ENCODE peak calls at places on chromosomes 3 and 15, in ten cellular contexts. S is epithelial cell of proximal tubule, X is colonic mucosa, F is cardiac muscle cell, H is hepatocyte, Q is omental fat pad, T is heart left ventricle, Y is vagina, D is HFFc6, E is HepG2. B is an unnamed sample.
A peak's percentile ranks its signal among the peaks of the same experiment; 100 is the strongest.

GRCh38 chr15:92168284-92168683 is 225.4 kb upstream of the ST8SIA2 start:
- DNase-seq in F (no peak), T (no peak), D (no peak), X (no peak), E (no peak), Q (no peak), S (no peak), H (no peak), Y (no peak), B (no peak)

GRCh38 chr3:194867270-194867983 is 181.7 kb downstream of the FAM43A start:
- DNase-seq in D (no peak), S (no peak), E (no peak), T (no peak), Y (no peak), Q (no peak), H (peak; percentile 50), F (peak; percentile 66), X (peak; percentile 70), B (no peak)

GRCh38 chr15:100049936-100050876 is 291.6 kb downstream of the ADAMTS17 start:
- DNase-seq in E (no peak), F (no peak), D (no peak), Y (no peak), T (no peak), X (peak; percentile 7), Q (no peak), H (no peak), S (no peak), B (no peak)

GRCh38 chr3:130894873-130895330 is 1.0 kb downstream of the ATP2C1 start:
- DNase-seq in E (no peak), Y (no peak), Q (no peak), F (peak; percentile 34), D (no peak), X (no peak), S (no peak), T (no peak), H (peak; percentile 12), B (no peak)

GRCh38 chr3:78831446-78831972 is 936.3 kb downstream of the ROBO1 start:
- DNase-seq in S (no peak), D (no peak), X (no peak), H (no peak), Y (no peak), T (no peak), E (no peak), F (no peak), Q (no peak), B (no peak)

GRCh38 chr3:14428087-14429067 is 26.0 kb downstream of the SLC6A6 start:
- DNase-seq in E (no peak), F (no peak), Y (no peak), T (no peak), X (no peak), Q (no peak), S (no peak), D (no peak), H (no peak), B (peak; percentile 22)

GRCh38 chr15:80418892-80419537 is 14.8 kb downstream of the ARNT2 start:
- DNase-seq in S (no peak), H (peak; percentile 72), E (peak; percentile 47), T (no peak), X (no peak), Y (no peak), F (peak; percentile 72), D (peak; percentile 31), Q (no peak), B (peak; percentile 23)

GRCh38 chr3:124881976-124882697 is 5.0 kb downstream of the ITGB5 start:
- DNase-seq in D (peak; percentile 42), T (no peak), Q (no peak), H (no peak), X (no peak), Y (no peak), S (no peak), F (no peak), E (no peak), B (no peak)

GRCh38 chr15:98957655-98958054 is 49.9 kb downstream of the PGPEP1L start:
- DNase-seq in Q (no peak), F (no peak), H (no peak), D (no peak), E (no peak), S (no peak), Y (no peak), X (no peak), T (no peak), B (no peak)

GRCh38 chr3:111800472-111800871 is 58.6 kb upstream of the PHLDB2 start:
- DNase-seq in F (no peak), Q (no peak), X (no peak), E (no peak), Y (no peak), T (no peak), S (no peak), H (no peak), D (no peak), B (no peak)

GRCh38 chr3:27535809-27536392 is 51.7 kb upstream of the SLC4A7 start:
- DNase-seq in T (no peak), E (no peak), H (no peak), D (peak; percentile 71), Q (no peak), S (peak; percentile 68), X (no peak), Y (no peak), F (no peak), B (no peak)

GRCh38 chr3:127324080-127324479 is 36.2 kb upstream of the PRR20G start:
- DNase-seq in T (no peak), X (no peak), S (no peak), Q (no peak), H (no peak), E (no peak), Y (no peak), F (no peak), D (no peak), B (no peak)

GRCh38 chr3:48428863-48429415 is 947 bp downstream of the PLXNB1 start:
- DNase-seq in T (peak; percentile 70), X (peak; percentile 69), E (no peak), F (peak; percentile 20), H (peak; percentile 73), Y (no peak), Q (no peak), S (no peak), D (no peak), B (no peak)

GRCh38 chr3:172202797-172203196 is 163.4 kb downstream of the FNDC3B start:
- DNase-seq in Q (no peak), H (no peak), D (no peak), X (no peak), F (no peak), Y (no peak), S (no peak), T (no peak), E (no peak), B (no peak)
- TF ChIP-seq CTCF in Q (no peak), H (no peak), D (peak; percentile 39), X (no peak), F (peak; percentile 11), Y (no peak), S (no peak), T (no peak), E (no peak), B (peak; percentile 17)

DNA sequence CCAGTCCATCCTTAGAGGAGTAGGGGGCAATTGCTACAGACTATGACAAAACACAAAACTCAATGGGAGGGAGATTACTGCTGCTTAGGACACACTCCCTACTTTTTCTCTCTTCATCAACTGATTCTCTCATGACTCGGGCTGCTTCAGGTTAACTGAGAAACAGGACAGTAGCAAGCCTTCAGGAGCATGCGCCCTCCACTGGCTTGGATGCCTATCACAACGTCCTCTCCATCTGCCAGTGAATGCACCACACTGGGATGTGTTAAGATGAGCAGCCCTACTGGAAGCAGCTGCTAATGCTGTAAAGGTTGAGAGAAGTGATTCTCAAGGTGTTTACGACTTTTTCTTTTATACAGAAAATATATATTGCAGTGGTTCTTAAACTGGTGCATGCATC is 542.3 kb downstream of the EDEM1 start:
- DNase-seq in F (no peak), S (no peak), Q (no peak), D (no peak), Y (no peak), T (no peak), E (no peak), X (no peak), H (no peak), B (no peak)
- TF ChIP-seq CTCF in F (no peak), S (no peak), Q (no peak), D (no peak), Y (no peak), T (no peak), E (no peak), X (no peak), H (no peak), B (no peak)

DNA sequence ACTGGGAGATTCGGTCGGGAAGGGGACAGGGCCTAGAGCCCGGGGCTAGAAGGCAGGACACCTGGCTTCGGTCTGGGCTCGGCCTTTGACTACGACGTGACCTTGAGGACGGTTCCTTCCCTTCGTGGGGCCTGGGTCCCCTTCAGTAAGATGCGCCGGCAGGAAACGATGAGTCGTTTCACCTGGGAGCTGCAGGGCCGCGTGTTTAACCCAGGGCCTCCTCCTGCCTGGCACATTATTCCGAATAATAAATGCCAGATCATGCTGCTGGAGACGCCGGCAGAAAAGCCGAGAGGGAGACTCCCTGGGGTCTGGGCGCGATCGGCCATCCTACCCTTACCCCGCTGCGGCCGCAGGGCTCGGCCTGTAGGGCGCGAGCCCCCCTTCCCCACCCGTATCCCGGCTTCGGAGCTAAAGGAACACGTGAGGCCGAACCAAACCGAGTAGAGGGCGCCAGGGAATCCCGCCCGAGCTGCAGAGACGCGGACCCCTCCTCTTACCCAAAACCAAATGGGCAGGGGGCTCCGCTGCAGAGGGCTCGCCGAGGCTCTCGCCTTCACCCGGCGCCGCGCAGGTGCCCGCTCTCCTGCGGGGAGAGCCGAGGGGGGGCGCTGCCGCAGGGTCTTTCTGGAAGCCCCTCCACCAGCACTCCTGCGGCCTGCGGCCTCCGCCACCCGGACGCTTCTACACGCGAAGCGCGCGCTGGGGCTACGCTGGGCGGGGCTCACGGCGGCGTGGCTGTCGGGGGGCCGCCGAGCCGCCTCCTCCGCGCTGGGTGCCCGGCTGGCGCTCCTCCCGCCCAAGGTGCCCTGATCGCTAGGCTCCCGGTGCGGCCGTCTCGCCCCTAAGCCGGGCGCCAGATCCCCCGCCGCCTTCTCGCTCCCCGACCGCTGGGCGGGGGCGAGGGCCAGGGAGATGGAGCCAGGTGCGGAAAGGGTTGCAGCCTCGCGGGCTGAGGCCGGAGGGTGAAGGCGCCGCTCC is at the start of gene BDH1:
- DNase-seq in T (peak; percentile 74), D (no peak), E (no peak), Y (no peak), F (peak; percentile 17), H (peak; percentile 69), X (peak; percentile 73), Q (no peak), S (no peak), B (no peak)
- TF ChIP-seq CTCF in T (no peak), D (peak; percentile 22), E (no peak), Y (no peak), F (peak; percentile 2), H (peak; percentile 8), X (no peak), Q (no peak), S (no peak), B (no peak)

GRCh38 chr3:169563775-169564059 is 99.8 kb downstream of the MECOM start:
- DNase-seq in D (no peak), T (no peak), Y (no peak), E (no peak), F (no peak), X (no peak), H (no peak), Q (no peak), S (no peak), B (no peak)

GRCh38 chr3:169564883-169565282 is 98.6 kb downstream of the MECOM start:
- DNase-seq in D (no peak), H (no peak), F (no peak), T (no peak), E (no peak), Y (no peak), X (no peak), Q (no peak), S (no peak), B (no peak)

GRCh38 chr3:169558371-169558770 is 105.1 kb downstream of the MECOM start:
- DNase-seq in H (no peak), E (no peak), Q (no peak), D (no peak), T (no peak), X (no peak), S (no peak), Y (no peak), F (no peak), B (no peak)

GRCh38 chr3:169562988-169563774 is 100.3 kb downstream of the MECOM start:
- DNase-seq in E (no peak), X (no peak), F (peak; percentile 21), D (no peak), S (no peak), H (no peak), T (no peak), Q (no peak), Y (no peak), B (no peak)
- TF ChIP-seq CTCF in E (no peak), X (no peak), F (no peak), D (no peak), S (peak; percentile 34), H (no peak), T (peak; percentile 8), Q (no peak), Y (no peak), B (peak; percentile 40)

B was measured in LNCaP clone FGC.